ENCODE peak calls at places on chromosomes 12 and 14, in ten cellular contexts. T is HFFc6, Q is GM10248, P is HFF-Myc, A is transverse colon, M is PC-3, G is MCF 10A, H is lower lobe of right lung, F is colonic mucosa, E is endothelial cell. N is an unnamed sample.

GRCh38 chr12:128266559-128267245 is at the start of gene TMEM132C:
- DNase-seq in M (no peak), E (no peak), H (no peak), F (no peak), T (no peak), G (no peak), A (no peak), P (no peak), Q (no peak), N (peak)

GRCh38 chr12:59070534-59070933 is 150.2 kb upstream of the LRIG3 start:
- DNase-seq in H (no peak), E (no peak), G (no peak), Q (no peak), F (no peak), A (no peak), P (no peak), T (no peak), M (peak), N (no peak)

GRCh38 chr12:95022477-95022876 is 19.0 kb upstream of the NDUFA12 start:
- DNase-seq in G (no peak), T (no peak), A (no peak), M (no peak), P (no peak), H (no peak), F (no peak), Q (no peak), E (no peak), N (no peak)

GRCh38 chr12:65656904-65657351 is 167.4 kb upstream of the HMGA2 start:
- DNase-seq in A (no peak), Q (no peak), P (peak), H (no peak), M (peak), T (peak), F (no peak), G (peak), E (no peak), N (no peak)

GRCh38 chr12:48890657-48891418 is 25.2 kb upstream of the RND1 start:
- DNase-seq in G (peak), H (peak), Q (peak), E (peak), A (peak), M (peak), P (peak), F (peak), T (peak), N (peak)

GRCh38 chr12:120940799-120941198 is 36.6 kb upstream of the SPPL3 start:
- DNase-seq in E (no peak), P (no peak), F (no peak), M (no peak), A (no peak), T (peak), G (no peak), H (no peak), Q (no peak), N (no peak)

GRCh38 chr14:34912966-34913365 is 37.8 kb upstream of the BAZ1A start:
- DNase-seq in T (no peak), G (no peak), Q (no peak), A (no peak), E (no peak), H (no peak), P (no peak), M (no peak), F (no peak), N (no peak)

GRCh38 chr12:119225454-119225853 is 46.7 kb downstream of the HSPB8 start:
- DNase-seq in M (no peak), A (no peak), G (no peak), P (no peak), T (no peak), E (no peak), H (no peak), F (no peak), Q (no peak), N (no peak)

GRCh38 chr12:119835068-119835467 is 42.1 kb downstream of the CIT start:
- DNase-seq in M (peak), H (no peak), T (no peak), Q (no peak), E (no peak), A (no peak), G (peak), F (no peak), P (no peak), N (no peak)

GRCh38 chr12:18171571-18171970 is 81.6 kb upstream of the RERGL start:
- DNase-seq in E (no peak), A (no peak), P (no peak), T (no peak), F (no peak), G (peak), M (peak), H (no peak), Q (no peak), N (no peak)

GRCh38 chr12:52285172-52285745 is 6.1 kb downstream of the KRT81 start:
- DNase-seq in A (no peak), P (no peak), G (peak), F (no peak), H (no peak), E (no peak), T (peak), M (peak), Q (no peak), N (no peak)

GRCh38 chr14:89620436-89620835 is 203.4 kb upstream of the FOXN3 start:
- DNase-seq in E (no peak), M (no peak), H (no peak), F (no peak), G (no peak), T (no peak), Q (no peak), P (no peak), A (no peak), N (no peak)

GRCh38 chr12:6476496-6476895 is 6.0 kb upstream of the VAMP1 start:
- DNase-seq in F (no peak), M (no peak), H (no peak), Q (no peak), T (peak), P (no peak), A (no peak), E (no peak), G (no peak), N (no peak)

GRCh38 chr14:80271389-80271788 is 60.1 kb upstream of the DIO2 start:
- DNase-seq in T (no peak), A (no peak), F (no peak), E (no peak), G (no peak), P (no peak), M (no peak), Q (no peak), H (no peak), N (no peak)

GRCh38 chr14:104787736-104788532 is 7.6 kb downstream of the AKT1 start:
- DNase-seq in A (no peak), F (no peak), G (no peak), T (no peak), E (no peak), H (peak), P (no peak), M (no peak), Q (no peak), N (no peak)

GRCh38 chr12:56808954-56809353 is 45.8 kb downstream of the HSD17B6 start:
- DNase-seq in M (peak), E (no peak), P (no peak), G (peak), Q (no peak), F (no peak), H (no peak), T (peak), A (no peak), N (no peak)

GRCh38 chr12:50132505-50133135 is 20.6 kb downstream of the COX14 start:
- DNase-seq in G (peak), T (peak), Q (peak), H (no peak), A (no peak), F (no peak), P (no peak), E (no peak), M (peak), N (no peak)

GRCh38 chr14:72907886-72908285 is 14.0 kb upstream of the DPF3 start:
- DNase-seq in G (peak), A (no peak), Q (no peak), M (peak), H (no peak), F (no peak), E (no peak), T (peak), P (peak), N (no peak)

GRCh38 chr14:20350860-20351259 is 7.4 kb downstream of the PARP2 start:
- DNase-seq in T (peak), G (no peak), F (no peak), A (no peak), Q (no peak), E (no peak), M (no peak), P (no peak), H (no peak), N (no peak)

GRCh38 chr14:77601846-77602609 is 14.4 kb downstream of the SPTLC2 start:
- DNase-seq in M (peak), H (no peak), P (no peak), A (no peak), E (no peak), Q (no peak), F (no peak), T (no peak), G (no peak), N (no peak)

GRCh38 chr14:104895786-104896642 is 28.7 kb upstream of the PLD4 start:
- DNase-seq in G (no peak), A (peak), E (peak), F (peak), M (no peak), Q (no peak), H (peak), P (no peak), T (no peak), N (no peak)

GRCh38 chr14:76473381-76474263 is 97.7 kb downstream of the ESRRB start:
- DNase-seq in M (no peak), P (no peak), Q (no peak), F (no peak), G (no peak), T (no peak), A (no peak), H (no peak), E (no peak), N (peak)

GRCh38 chr14:59146484-59146883 is 42.0 kb upstream of the DAAM1 start:
- DNase-seq in T (no peak), G (no peak), H (no peak), P (no peak), A (no peak), F (no peak), E (no peak), M (no peak), Q (no peak), N (no peak)

GRCh38 chr12:53098354-53098981 is 1.0 kb downstream of the IGFBP6 start:
- DNase-seq in F (peak), H (no peak), M (peak), G (peak), P (no peak), T (peak), A (peak), E (no peak), Q (peak), N (no peak)

GRCh38 chr14:60488175-60488574 is 2.3 kb upstream of the C14orf39 start:
- DNase-seq in P (no peak), A (no peak), T (no peak), E (no peak), F (no peak), M (peak), H (no peak), Q (no peak), G (no peak), N (no peak)

GRCh38 chr12:111428728-111429175 is 23.0 kb downstream of the SH2B3 start:
- DNase-seq in M (no peak), E (peak), F (peak), A (peak), H (peak), T (no peak), P (no peak), G (no peak), Q (no peak), N (no peak)

GRCh38 chr12:18373176-18373575 is 111.9 kb downstream of the PIK3C2G start:
- DNase-seq in T (no peak), H (no peak), P (no peak), F (no peak), G (no peak), M (no peak), E (no peak), Q (no peak), A (no peak), N (no peak)

GRCh38 chr14:68682166-68683103 is 110.4 kb downstream of the ZFP36L1 start:
- DNase-seq in F (peak), A (peak), P (peak), M (peak), H (no peak), Q (peak), T (peak), G (peak), E (no peak), N (no peak)

GRCh38 chr12:63963863-63964262 is 119.4 kb downstream of the SRGAP1 start:
- DNase-seq in H (no peak), A (no peak), E (no peak), P (no peak), Q (no peak), T (no peak), F (no peak), M (no peak), G (no peak), N (no peak)

GRCh38 chr14:100203962-100204834 is 34.7 kb upstream of the YY1 start:
- DNase-seq in G (peak), T (no peak), F (no peak), P (no peak), Q (no peak), M (no peak), A (no peak), H (no peak), E (no peak), N (no peak)

GRCh38 chr12:12305568-12306300 is 38.9 kb upstream of the LRP6 start:
- DNase-seq in M (no peak), T (no peak), F (no peak), G (no peak), Q (no peak), E (no peak), A (no peak), P (no peak), H (peak), N (no peak)

GRCh38 chr14:103127861-103128598 is 4.8 kb downstream of the TNFAIP2 start:
- DNase-seq in F (peak), A (no peak), Q (no peak), G (peak), H (peak), T (no peak), P (no peak), E (no peak), M (no peak), N (no peak)

GRCh38 chr14:96167224-96168148 is 37.2 kb upstream of the BDKRB2 start:
- DNase-seq in Q (no peak), M (peak), H (no peak), P (peak), E (no peak), F (peak), A (peak), G (peak), T (peak), N (no peak)

GRCh38 chr14:51095854-51096823 is 1.2 kb upstream of the TRIM9 start:
- DNase-seq in P (no peak), A (peak), G (peak), F (peak), H (no peak), T (peak), Q (no peak), E (peak), M (no peak), N (peak)

GRCh38 chr14:101731187-101732080 is 30.1 kb upstream of the PPP2R5C start:
- DNase-seq in M (peak), G (peak), E (no peak), P (peak), H (peak), A (peak), F (peak), T (peak), Q (peak), N (no peak)

GRCh38 chr12:74021937-74022336 is 515.7 kb upstream of the ATXN7L3B start:
- DNase-seq in H (peak), A (peak), F (peak), P (peak), Q (peak), E (peak), M (peak), G (peak), T (no peak), N (peak)
- TF ChIP-seq CTCF in H (peak), A (peak), F (no peak), P (peak), Q (peak), E (peak), M (peak), G (peak), T (peak), N (peak)

GRCh38 chr12:108690191-108690518 is 41.2 kb downstream of the CORO1C start:
- DNase-seq in T (no peak), P (no peak), Q (no peak), E (no peak), G (no peak), M (no peak), F (no peak), A (no peak), H (no peak), N (no peak)

GRCh38 chr12:108691995-108692808 is 39.1 kb downstream of the CORO1C start:
- DNase-seq in F (peak), G (no peak), A (peak), T (no peak), Q (no peak), E (no peak), P (no peak), M (no peak), H (peak), N (no peak)

GRCh38 chr12:108693186-108693585 is 38.1 kb downstream of the CORO1C start:
- DNase-seq in A (no peak), H (no peak), E (no peak), T (no peak), M (no peak), Q (no peak), P (no peak), G (no peak), F (no peak), N (no peak)

GRCh38 chr12:108690799-108691153 is 40.5 kb downstream of the CORO1C start:
- DNase-seq in P (no peak), H (no peak), M (no peak), A (no peak), G (no peak), Q (no peak), T (no peak), F (no peak), E (no peak), N (no peak)

DNA sequence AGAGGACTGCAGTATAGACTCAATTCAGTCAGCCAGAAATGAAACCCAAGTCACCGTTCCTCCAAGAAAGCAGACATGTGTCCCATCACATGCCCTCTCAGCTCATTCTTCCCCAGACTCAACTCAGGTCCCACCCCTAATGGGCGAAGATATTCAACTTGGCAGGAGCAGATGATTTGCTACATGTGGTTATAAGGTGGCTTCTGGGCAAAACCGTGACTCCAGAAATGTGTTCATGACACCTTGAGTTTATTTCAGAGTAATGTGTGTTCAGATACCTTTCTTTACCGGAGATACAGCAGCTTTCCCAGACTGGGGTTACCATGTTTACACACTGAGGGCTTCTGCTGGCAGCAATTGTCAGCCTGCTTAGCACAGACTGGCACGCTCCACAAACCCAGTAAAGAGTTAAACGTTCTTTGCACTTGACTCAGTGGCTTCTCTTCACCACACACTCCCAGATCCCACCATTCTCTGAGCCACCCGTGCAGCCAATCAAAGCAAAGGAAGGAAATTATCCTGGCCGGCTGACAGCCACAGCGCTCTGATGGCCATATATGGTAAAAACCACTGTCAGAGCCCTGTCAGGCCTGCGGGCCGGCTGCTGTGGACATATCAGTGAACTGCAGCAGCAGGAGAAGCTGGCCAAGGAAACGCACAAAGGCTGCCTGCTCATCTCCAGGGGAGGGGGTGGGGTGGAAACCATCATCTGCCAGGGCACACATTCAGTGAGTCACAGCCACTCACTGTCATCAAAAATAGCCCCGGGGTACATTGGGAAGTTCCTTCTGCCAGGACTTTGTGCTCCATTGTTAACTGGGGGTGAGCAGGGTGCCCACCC is 39.9 kb downstream of the CORO1C start:
- DNase-seq in E (peak), P (peak), F (peak), G (peak), H (peak), T (peak), Q (peak), A (peak), M (peak), N (peak)
- TF ChIP-seq CTCF in E (peak), P (no peak), F (peak), G (peak), H (peak), T (peak), Q (peak), A (peak), M (peak), N (peak)

DNA sequence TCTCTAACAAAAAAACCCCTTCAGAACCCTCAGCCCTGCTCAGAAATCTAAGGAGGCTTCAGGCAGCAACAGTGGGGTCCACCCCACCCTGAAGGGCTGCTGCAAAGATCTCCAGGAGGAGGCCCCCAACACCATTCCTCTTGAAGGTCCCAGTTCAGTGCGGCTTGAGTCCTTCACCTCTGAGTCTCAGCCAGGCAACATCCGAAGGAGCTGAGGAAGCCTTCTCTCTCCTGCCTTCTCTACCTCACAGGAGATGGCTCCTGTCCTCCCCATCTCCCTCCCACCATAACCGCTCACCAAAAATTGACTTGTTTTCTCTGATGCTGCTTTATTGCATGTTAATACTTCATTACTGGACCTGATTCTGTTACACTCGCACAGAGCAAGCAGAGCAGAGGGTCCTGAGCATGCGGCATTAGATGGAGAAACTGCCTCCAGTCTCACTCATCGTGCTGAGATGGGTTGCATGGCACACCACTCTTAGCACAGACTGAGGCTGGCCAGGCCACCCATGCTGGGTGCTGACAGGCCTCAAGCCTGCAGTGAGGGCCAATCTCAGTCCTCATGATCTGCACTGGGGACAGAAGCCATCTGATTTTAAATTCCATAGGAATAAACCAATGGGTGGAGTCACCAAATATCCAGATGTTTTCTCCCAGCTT is 224.8 kb downstream of the CACNA1C start:
- DNase-seq in P (no peak), H (no peak), F (no peak), G (no peak), A (no peak), M (no peak), E (no peak), Q (no peak), T (no peak), N (no peak)
- TF ChIP-seq CTCF in P (no peak), H (no peak), F (no peak), G (no peak), A (no peak), M (no peak), E (no peak), Q (no peak), T (no peak), N (no peak)

GRCh38 chr12:71947645-71948105 is 9.0 kb downstream of the TPH2 start:
- DNase-seq in A (no peak), F (no peak), H (peak), E (peak), T (peak), G (peak), Q (no peak), M (peak), P (no peak), N (peak)

GRCh38 chr12:71945883-71946282 is 7.2 kb downstream of the TPH2 start:
- DNase-seq in P (no peak), H (no peak), M (no peak), T (no peak), E (no peak), Q (no peak), G (no peak), A (no peak), F (no peak), N (no peak)

GRCh38 chr12:71942259-71942658 is 3.6 kb downstream of the TPH2 start:
- DNase-seq in E (no peak), F (no peak), M (no peak), A (no peak), G (no peak), H (no peak), P (no peak), Q (no peak), T (no peak), N (no peak)

GRCh38 chr12:71948390-71948789 is 9.7 kb downstream of the TPH2 start:
- DNase-seq in P (no peak), F (no peak), M (no peak), A (no peak), E (no peak), G (no peak), Q (no peak), H (no peak), T (no peak), N (no peak)

DNA sequence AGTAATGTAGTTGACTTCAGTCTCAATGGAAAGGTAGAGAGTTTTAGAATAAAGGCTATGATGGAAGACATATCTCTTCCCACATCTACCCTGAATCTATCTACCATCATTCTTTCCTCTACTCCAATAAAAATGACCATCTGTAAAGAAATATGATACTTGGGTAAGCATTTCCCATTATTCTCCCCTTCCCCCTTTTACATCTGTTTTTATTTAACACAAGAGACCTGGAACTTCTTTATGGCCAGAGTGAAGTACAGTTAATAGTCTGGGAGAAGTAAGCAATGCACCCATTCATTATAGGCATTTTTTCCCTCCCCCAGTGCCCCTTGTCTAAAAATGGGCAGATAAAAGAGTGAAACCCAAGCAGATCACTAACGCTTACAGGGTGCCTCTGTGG is 6.5 kb downstream of the TPH2 start:
- DNase-seq in E (no peak), F (no peak), H (no peak), P (peak), G (no peak), Q (no peak), M (no peak), T (no peak), A (no peak), N (no peak)
- TF ChIP-seq CTCF in E (no peak), F (no peak), H (no peak), P (no peak), G (no peak), Q (no peak), M (no peak), T (no peak), A (no peak), N (no peak)

N was measured in nephron progenitor cell.